ENCODE peak calls at places on chromosomes 5 and 9, in five cellular contexts. I is ELR; A is A549; H is activated CD8-positive, alpha-beta memory T cell treated with anti-CD3 and anti-CD28 coated beads, Interleukin-2, amount 50 U/mL, for 48 hours; W is hippocampal formation. S is an unnamed sample.

GRCh38 chr9:86918556-86918955 is 28.8 kb downstream of the GAS1 start:
- DNase-seq in I (no peak), H (no peak), A (no peak), W (no peak), S (no peak)

GRCh38 chr5:141338538-141339306 is at the start of gene PCDHGA2:
- DNase-seq in A (peak; percentile 24), I (peak; percentile 67), W (no peak), H (no peak), S (peak; percentile 29)

GRCh38 chr9:8486095-8486494 is 686.5 kb upstream of the DMAC1 start:
- DNase-seq in H (no peak), W (no peak), I (no peak), A (no peak), S (peak; percentile 6)

GRCh38 chr5:141880961-141881801 is 3.0 kb upstream of the PCDH1 start:
- DNase-seq in A (no peak), W (no peak), H (no peak), I (no peak), S (no peak)

GRCh38 chr5:140966293-140967225 is at the start of gene PCDHAC2:
- DNase-seq in H (no peak), W (peak; percentile 69), I (no peak), A (peak; percentile 41), S (no peak)

GRCh38 chr5:137194300-137194699 is 304.8 kb downstream of the SPOCK1 start:
- DNase-seq in W (no peak), I (no peak), H (no peak), A (no peak), S (no peak)

GRCh38 chr9:99180199-99180598 is 41.5 kb downstream of the ALG2 start:
- DNase-seq in A (no peak), W (no peak), H (no peak), I (no peak), S (no peak)

GRCh38 chr9:19161257-19162025 is 34.1 kb upstream of the PLIN2 start:
- DNase-seq in W (no peak), H (no peak), A (peak; percentile 69), I (peak; percentile 99), S (peak; percentile 96)

GRCh38 chr9:88110026-88110425 is 28.2 kb downstream of the SPATA31C2 start:
- DNase-seq in I (no peak), A (no peak), W (no peak), H (no peak), S (no peak)

GRCh38 chr9:136674786-136675349 is 12.2 kb downstream of the EGFL7 start:
- DNase-seq in I (no peak), H (no peak), W (no peak), A (no peak), S (no peak)

GRCh38 chr9:97907051-97907450 is 15.2 kb downstream of the TRMO start:
- DNase-seq in H (no peak), W (no peak), I (no peak), A (no peak), S (no peak)